ENCODE peak calls at places on chromosome 20, in four cellular contexts. Y, J, V and W are unnamed samples.

GRCh38 chr20:45358282-45359068 is 4.5 kb upstream of the SYS1 start:
- DNase-seq in Y (peak; percentile 74), J (peak; percentile 73), V (no peak), W (no peak)

GRCh38 chr20:11041396-11041795 is 367.6 kb upstream of the JAG1 start:
- DNase-seq in Y (no peak), J (peak; percentile 53), V (no peak), W (no peak)

GRCh38 chr20:1888796-1889463 is 6.3 kb upstream of the SIRPA start:
- DNase-seq in Y (peak; percentile 53), J (peak; percentile 41), V (no peak), W (peak; percentile 43)

GRCh38 chr20:57064836-57065235 is 201.6 kb downstream of the BMP7 start:
- DNase-seq in Y (no peak), J (no peak), V (no peak), W (no peak)

GRCh38 chr20:45911486-45912343 is at the start of gene PLTP:
- DNase-seq in Y (peak; percentile 81), J (peak; percentile 57), V (no peak), W (peak; percentile 89)

GRCh38 chr20:61964675-61965605 is 100.7 kb downstream of the TAF4 start:
- DNase-seq in Y (no peak), J (no peak), V (no peak), W (no peak)

GRCh38 chr20:44961024-44961866 is 1.0 kb upstream of the TOMM34 start:
- DNase-seq in Y (no peak), J (peak; percentile 20), V (no peak), W (no peak)

GRCh38 chr20:24948939-24949679 is at the start of gene CST7:
- DNase-seq in Y (no peak), J (no peak), V (no peak), W (no peak)

GRCh38 chr20:24296477-24297380 is 172.7 kb upstream of the SYNDIG1 start:
- DNase-seq in Y (no peak), J (no peak), V (no peak), W (no peak)

GRCh38 chr20:7348253-7348652 is 580.8 kb downstream of the BMP2 start:
- DNase-seq in Y (no peak), J (no peak), V (no peak), W (no peak)

GRCh38 chr20:7347409-7347808 is 579.9 kb downstream of the BMP2 start:
- DNase-seq in Y (no peak), J (no peak), V (no peak), W (no peak)

GRCh38 chr20:7346562-7346961 is 579.1 kb downstream of the BMP2 start:
- DNase-seq in Y (no peak), J (no peak), V (no peak), W (no peak)

GRCh38 chr20:7346026-7346425 is 578.5 kb downstream of the BMP2 start:
- DNase-seq in Y (no peak), J (no peak), V (no peak), W (no peak)
- H3K27ac ChIP-seq in Y (no peak overlapping the region), J (no peak overlapping the region), V (no peak overlapping the region), W (no peak overlapping the region)

GRCh38 chr20:50819344-50819743 is 24.5 kb downstream of the BCAS4 start:
- DNase-seq in Y (no peak), J (no peak), V (no peak), W (no peak)
- H3K4me2 ChIP-seq in Y (no peak overlapping the region), J (no peak overlapping the region), V (no peak overlapping the region), W (no peak overlapping the region)

DNA sequence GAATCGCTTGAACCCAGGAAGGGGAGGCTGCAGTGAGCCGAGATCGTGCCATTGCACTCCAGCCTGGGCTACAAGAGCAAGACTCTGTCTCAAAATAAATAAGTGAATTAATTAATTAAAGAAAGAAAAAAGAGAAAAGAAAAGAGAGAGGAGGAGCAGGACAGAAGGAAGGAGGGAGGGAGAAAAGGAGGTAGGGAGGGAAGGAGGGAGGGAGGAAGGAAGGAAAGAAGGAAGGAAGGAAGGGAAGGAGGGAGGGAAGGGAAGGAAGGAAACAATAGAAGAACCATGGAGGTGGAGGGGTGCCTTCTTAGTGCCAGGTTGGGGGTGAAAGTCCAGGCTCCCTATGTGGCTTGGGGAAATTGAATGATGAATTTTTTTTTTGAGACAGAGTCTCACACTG is 6.5 kb upstream of the AHCY start:
- DNase-seq in Y (no peak), J (no peak), V (no peak), W (no peak)
- H3K27ac ChIP-seq in Y (no peak overlapping the region), J (no peak overlapping the region), V (no peak overlapping the region), W (no peak overlapping the region)

GRCh38 chr20:50915424-50915823 is 15.8 kb downstream of the ADNP start:
- DNase-seq in Y (no peak), J (peak; percentile 49), V (no peak), W (no peak)

GRCh38 chr20:50916934-50917333 is 14.3 kb downstream of the ADNP start:
- DNase-seq in Y (no peak), J (no peak), V (no peak), W (no peak)

GRCh38 chr20:50918403-50918802 is 12.8 kb downstream of the ADNP start:
- DNase-seq in Y (peak; percentile 83), J (peak; percentile 75), V (no peak), W (no peak)

GRCh38 chr20:50913976-50914375 is 17.3 kb downstream of the ADNP start:
- DNase-seq in Y (peak; percentile 76), J (peak; percentile 88), V (no peak), W (no peak)

DNA sequence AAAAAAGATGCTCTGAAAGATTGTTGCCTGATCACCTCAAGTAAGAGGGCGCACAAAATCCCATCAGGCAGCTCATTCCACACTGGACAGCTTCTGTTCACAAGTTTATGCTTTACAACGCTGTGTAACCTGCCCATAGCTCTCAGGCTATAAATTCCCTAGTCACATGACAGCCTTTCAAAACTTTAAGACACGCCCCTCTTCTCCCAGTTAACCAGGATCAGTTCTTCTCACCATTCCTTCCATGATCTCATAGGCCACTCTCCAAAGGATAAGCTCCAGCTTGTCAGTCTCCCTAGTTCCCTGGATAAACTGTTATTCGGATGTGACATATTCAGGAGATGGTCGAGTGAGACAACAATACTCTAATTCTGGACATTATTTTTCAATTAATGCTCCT is 15.0 kb downstream of the ADNP start:
- DNase-seq in Y (peak; percentile 55), J (peak; percentile 61), V (peak; percentile 26), W (no peak)
- H3K4me2 ChIP-seq in Y (no peak overlapping the region), J (no peak overlapping the region), V (no peak overlapping the region), W (no peak overlapping the region)

GRCh38 chr20:39132093-39132492 is 169.9 kb downstream of the DHX35 start:
- DNase-seq in Y (no peak), J (no peak), V (no peak), W (no peak)
- H3K27ac ChIP-seq in Y (no peak overlapping the region), J (no peak overlapping the region), V (no peak overlapping the region), W (no peak overlapping the region)